ENCODE peak calls at places on chromosomes 5 and 9, in five cellular contexts. G is A172, V is GM13977, Q is GM13976, R is NCI-H1105. D is an unnamed sample.

GRCh38 chr5:15691536-15691935 is 191.6 kb downstream of the FBXL7 start:
- DNase-seq in G (no peak), V (no peak), Q (no peak), R (no peak), D (no peak)

GRCh38 chr9:33950371-33950770 is 98.3 kb downstream of the UBAP2 start:
- DNase-seq in G (no peak), V (no peak), Q (no peak), R (no peak), D (no peak)

GRCh38 chr5:4511996-4512656 is 628.0 kb upstream of the ADAMTS16 start:
- DNase-seq in G (peak), V (no peak), Q (no peak), R (no peak), D (no peak)

GRCh38 chr9:8842402-8843193 is 1043.0 kb upstream of the DMAC1 start:
- DNase-seq in G (no peak), V (no peak), Q (no peak), R (no peak), D (no peak)

GRCh38 chr5:11396867-11397266 is 507.4 kb downstream of the CTNND2 start:
- DNase-seq in G (no peak), V (no peak), Q (no peak), R (no peak), D (no peak)

GRCh38 chr9:127114606-127115005 is 7.8 kb downstream of the ANGPTL2 start:
- DNase-seq in G (no peak), V (no peak), Q (no peak), R (no peak), D (no peak)

GRCh38 chr5:25025836-25026235 is 381.1 kb upstream of the CDH10 start:
- DNase-seq in G (no peak), V (no peak), Q (no peak), R (no peak), D (no peak)

GRCh38 chr5:66694036-66694435 is 97.8 kb downstream of the MAST4 start:
- DNase-seq in G (no peak), V (no peak), Q (no peak), R (no peak), D (no peak)

GRCh38 chr5:37005946-37006540 is 129.5 kb downstream of the NIPBL start:
- DNase-seq in G (peak), V (peak), Q (peak), R (no peak), D (no peak)

GRCh38 chr9:12760758-12761157 is 14.1 kb upstream of the LURAP1L start:
- DNase-seq in G (no peak), V (no peak), Q (no peak), R (no peak), D (no peak)

GRCh38 chr5:122788996-122789395 is 14.1 kb downstream of the SNX2 start:
- DNase-seq in G (no peak), V (no peak), Q (peak), R (no peak), D (no peak)

GRCh38 chr9:35481347-35481975 is 8.4 kb upstream of the RUSC2 start:
- DNase-seq in G (peak), V (peak), Q (peak), R (peak), D (no peak)

GRCh38 chr9:38162332-38162985 is 93.4 kb upstream of the SHB start:
- DNase-seq in G (no peak), V (no peak), Q (no peak), R (no peak), D (no peak)

GRCh38 chr5:116553366-116553765 is 21.3 kb downstream of the SEMA6A start:
- DNase-seq in G (no peak), V (no peak), Q (no peak), R (peak), D (peak)

GRCh38 chr9:135179976-135180375 is 92.5 kb downstream of the OLFM1 start:
- DNase-seq in G (no peak), V (no peak), Q (no peak), R (no peak), D (no peak)

GRCh38 chr9:107600060-107600573 is 110.5 kb upstream of the KLF4 start:
- DNase-seq in G (peak), V (no peak), Q (no peak), R (no peak), D (no peak)

GRCh38 chr9:132250324-132251262 is 88.7 kb downstream of the NTNG2 start:
- DNase-seq in G (no peak), V (no peak), Q (no peak), R (no peak), D (no peak)

GRCh38 chr5:77210091-77211012 is at the start of gene PDE8B:
- DNase-seq in G (no peak), V (peak), Q (peak), R (no peak), D (peak)

GRCh38 chr5:138603521-138603920 is 28.3 kb upstream of the HSPA9 start:
- DNase-seq in G (no peak), V (peak), Q (peak), R (no peak), D (no peak)

GRCh38 chr9:77819672-77820071 is 171.6 kb upstream of the GNA14 start:
- DNase-seq in G (peak), V (no peak), Q (no peak), R (no peak), D (no peak)

GRCh38 chr9:136206602-136207333 is 1.8 kb upstream of the LHX3 start:
- DNase-seq in G (no peak), V (no peak), Q (no peak), R (no peak), D (no peak)

GRCh38 chr5:132099073-132099748 is 25.6 kb downstream of the CSF2 start:
- DNase-seq in G (no peak), V (peak), Q (no peak), R (no peak), D (no peak)

GRCh38 chr5:157384971-157385709 is 74.9 kb upstream of the NIPAL4 start:
- DNase-seq in G (peak), V (no peak), Q (no peak), R (no peak), D (no peak)

GRCh38 chr5:74541381-74541781 is 99.1 kb downstream of the ENC1 start:
- DNase-seq in G (peak), V (no peak), Q (no peak), R (no peak), D (no peak)

GRCh38 chr9:3968891-3969290 is 331.0 kb downstream of the GLIS3 start:
- DNase-seq in G (peak), V (no peak), Q (no peak), R (no peak), D (no peak)

GRCh38 chr9:126450537-126451205 is 124.0 kb downstream of the MVB12B start:
- DNase-seq in G (no peak), V (no peak), Q (no peak), R (peak), D (no peak)

GRCh38 chr5:137753227-137753985 is 757 bp downstream of the HNRNPA0 start:
- DNase-seq in G (no peak), V (peak), Q (peak), R (no peak), D (no peak)

GRCh38 chr5:139488269-139488668 is 5.7 kb upstream of the STING1 start:
- DNase-seq in G (no peak), V (no peak), Q (peak), R (no peak), D (no peak)

GRCh38 chr5:157719231-157719630 is 12.0 kb upstream of the THG1L start:
- DNase-seq in G (no peak), V (no peak), Q (no peak), R (no peak), D (no peak)

GRCh38 chr5:110790673-110791072 is 51.9 kb downstream of the SLC25A46 start:
- DNase-seq in G (no peak), V (no peak), Q (no peak), R (no peak), D (no peak)

GRCh38 chr9:97759611-97760288 is 62.6 kb upstream of the XPA start:
- DNase-seq in G (no peak), V (no peak), Q (no peak), R (no peak), D (no peak)

GRCh38 chr9:126523621-126524111 is 90.1 kb upstream of the LMX1B start:
- DNase-seq in G (no peak), V (no peak), Q (no peak), R (no peak), D (no peak)

GRCh38 chr9:127697575-127697974 is 9.2 kb upstream of the CFAP157 start:
- DNase-seq in G (no peak), V (no peak), Q (no peak), R (no peak), D (no peak)

GRCh38 chr9:116405321-116405720 is 251.7 kb downstream of the PAPPA start:
- DNase-seq in G (no peak), V (no peak), Q (no peak), R (no peak), D (no peak)

GRCh38 chr5:179273074-179273435 is 72.2 kb downstream of the ADAMTS2 start:
- DNase-seq in G (no peak), V (no peak), Q (no peak), R (no peak), D (no peak)

GRCh38 chr5:40381676-40382363 is 297.9 kb upstream of the PTGER4 start:
- DNase-seq in G (peak), V (no peak), Q (no peak), R (no peak), D (no peak)

GRCh38 chr5:40486437-40487270 is 193.1 kb upstream of the PTGER4 start:
- DNase-seq in G (peak), V (peak), Q (no peak), R (no peak), D (no peak)

D was measured in occipital lobe.